ENCODE peak calls at places on chromosomes 16 and 17, in seven cellular contexts. R, A, F, U, G, I and O are unnamed samples.

GRCh38 chr17:81329927-81330883 is 35.1 kb upstream of the SLC38A10 start:
- DNase-seq in G (no peak), U (no peak), R (peak; percentile 84), I (no peak), F (no peak), A (no peak), O (no peak)

GRCh38 chr17:18026408-18026776 is 12.6 kb downstream of the ATPAF2 start:
- DNase-seq in I (no peak), R (no peak), A (peak; percentile 50), F (no peak), G (peak; percentile 49), U (peak; percentile 56), O (no peak)

GRCh38 chr16:89785523-89786155 is 30.8 kb downstream of the FANCA start:
- DNase-seq in R (no peak), U (no peak), A (no peak), G (no peak), I (no peak), F (no peak), O (no peak)

GRCh38 chr16:58970775-58971174 is 236.7 kb upstream of the GOT2 start:
- DNase-seq in R (no peak), G (no peak), F (no peak), U (no peak), I (no peak), A (peak; percentile 27), O (no peak)

GRCh38 chr17:4220655-4221054 is 43.1 kb downstream of the ANKFY1 start:
- DNase-seq in U (no peak), G (no peak), I (no peak), R (no peak), F (no peak), A (no peak), O (no peak)

GRCh38 chr16:88503374-88503770 is 50.3 kb downstream of the ZFPM1 start:
- DNase-seq in I (no peak), U (no peak), G (peak; percentile 39), F (no peak), A (no peak), R (no peak), O (no peak)

GRCh38 chr16:81266680-81267095 is 28.2 kb downstream of the BCO1 start:
- DNase-seq in F (no peak), G (no peak), I (no peak), A (no peak), R (no peak), U (no peak), O (no peak)

GRCh38 chr16:24668481-24669001 is 60.9 kb upstream of the TNRC6A start:
- DNase-seq in R (no peak), U (no peak), G (no peak), I (no peak), A (peak; percentile 36), F (no peak), O (no peak)

GRCh38 chr16:65618931-65619330 is 497.1 kb upstream of the CDH11 start:
- DNase-seq in F (no peak), U (no peak), A (no peak), G (no peak), R (no peak), I (no peak), O (no peak)

GRCh38 chr16:23679274-23679985 is 741 bp downstream of the PLK1 start:
- DNase-seq in R (no peak), I (no peak), A (no peak), U (no peak), G (peak; percentile 37), F (no peak), O (no peak)

GRCh38 chr16:69087161-69087581 is 18.3 kb upstream of the HAS3 start:
- DNase-seq in U (no peak), I (no peak), F (no peak), G (no peak), R (peak; percentile 76), A (no peak), O (no peak)

GRCh38 chr17:10036511-10037061 is 131.5 kb upstream of the RCVRN start:
- DNase-seq in I (no peak), R (peak; percentile 73), G (no peak), A (no peak), U (peak; percentile 86), F (no peak), O (no peak)

GRCh38 chr17:27477050-27477647 is 20.9 kb downstream of the KSR1 start:
- DNase-seq in F (no peak), R (no peak), I (no peak), G (no peak), U (no peak), A (no peak), O (no peak)

GRCh38 chr16:71360378-71360777 is 1.9 kb downstream of the CALB2 start:
- DNase-seq in U (no peak), R (no peak), F (no peak), G (peak; percentile 80), A (peak; percentile 69), I (no peak), O (no peak)

GRCh38 chr16:6864670-6865069 is 468.0 kb upstream of the RBFOX1 start:
- DNase-seq in U (no peak), G (no peak), F (no peak), A (no peak), I (no peak), R (no peak), O (no peak)

GRCh38 chr16:25065899-25066298 is 45.6 kb upstream of the LCMT1 start:
- DNase-seq in R (no peak), U (no peak), A (no peak), I (no peak), F (no peak), G (no peak), O (no peak)

GRCh38 chr17:50270430-50271172 is 3.7 kb upstream of the TMEM92 start:
- DNase-seq in U (no peak), G (peak; percentile 63), R (peak; percentile 73), A (no peak), F (peak; percentile 48), I (peak; percentile 73), O (peak; percentile 90)
- TF ChIP-seq CTCF in U (no peak), G (no peak), R (no peak), A (no peak), F (peak; percentile 12), I (no peak), O (peak; percentile 66)

DNA sequence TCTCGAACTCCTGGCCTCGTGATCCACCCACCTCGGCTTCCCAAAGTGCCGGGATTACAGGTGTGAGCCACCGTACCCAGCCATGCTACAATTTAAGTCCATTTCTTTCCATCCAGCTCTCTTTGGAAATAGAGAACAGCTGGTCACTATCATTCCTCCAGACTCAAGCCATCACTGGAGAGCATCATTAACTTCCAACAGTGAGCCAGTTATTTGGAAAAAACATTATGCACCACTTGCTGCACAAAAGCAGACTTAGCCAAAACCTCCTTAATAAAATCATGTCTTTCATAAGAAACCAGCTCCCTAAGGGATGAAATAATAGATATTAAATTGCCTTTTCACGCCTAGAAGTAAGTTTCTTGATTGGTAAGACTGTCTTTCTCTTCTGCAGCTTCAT is 18.0 kb downstream of the SLC39A11 start:
- DNase-seq in F (no peak), R (no peak), A (no peak), I (no peak), G (no peak), U (no peak), O (no peak)
- TF ChIP-seq CTCF in F (no peak), R (no peak), A (no peak), I (no peak), G (no peak), U (no peak), O (no peak)

GRCh38 chr16:29662000-29662728 is 883 bp upstream of the SPN start:
- DNase-seq in F (no peak), A (no peak), U (no peak), R (no peak), I (no peak), G (no peak), O (no peak)
- TF ChIP-seq CTCF in F (no peak), A (no peak), U (no peak), R (no peak), I (no peak), G (no peak), O (no peak)

GRCh38 chr16:67105251-67105650 is 4.5 kb upstream of the PHAF1 start:
- DNase-seq in R (no peak), F (no peak), U (no peak), A (no peak), G (no peak), I (no peak), O (no peak)

GRCh38 chr16:67104845-67105244 is 4.9 kb upstream of the PHAF1 start:
- DNase-seq in I (no peak), R (no peak), U (no peak), G (no peak), F (no peak), A (no peak), O (no peak)

GRCh38 chr16:67105881-67106280 is 3.9 kb upstream of the PHAF1 start:
- DNase-seq in A (no peak), U (no peak), I (no peak), G (no peak), R (no peak), F (no peak), O (no peak)

GRCh38 chr16:67101683-67102082 is 8.1 kb upstream of the PHAF1 start:
- DNase-seq in A (peak; percentile 11), U (no peak), R (no peak), I (no peak), G (no peak), F (no peak), O (no peak)

DNA sequence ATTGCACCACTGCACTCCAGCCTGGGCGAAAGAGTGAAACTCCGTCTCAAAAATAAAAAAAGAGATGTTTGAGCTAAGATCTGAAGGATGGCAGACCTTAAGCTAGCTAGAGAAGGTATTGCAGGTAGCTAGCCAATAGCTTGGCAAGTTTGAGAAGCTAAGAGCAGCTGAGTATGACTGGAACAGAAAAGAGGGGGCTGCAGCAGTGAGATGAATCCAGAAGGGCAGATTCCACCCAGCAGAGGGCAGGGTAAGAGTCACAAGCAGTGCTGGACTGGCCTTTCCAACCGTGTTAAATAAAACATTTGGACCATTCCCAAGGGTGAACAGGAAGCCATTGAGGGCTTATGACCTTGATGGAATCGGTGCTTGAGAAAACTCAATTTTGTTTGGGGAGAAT is 5.7 kb upstream of the PHAF1 start:
- DNase-seq in U (no peak), F (no peak), G (no peak), I (no peak), R (no peak), A (peak; percentile 2), O (no peak)
- TF ChIP-seq CTCF in U (peak; percentile 48), F (peak; percentile 24), G (peak; percentile 66), I (no peak), R (peak; percentile 27), A (peak; percentile 45), O (peak; percentile 68)

GRCh38 chr17:75619506-75620431 is 13.5 kb upstream of the SMIM5 start:
- DNase-seq in U (peak; percentile 21), A (no peak), G (no peak), I (no peak), R (no peak), F (peak; percentile 54), O (no peak)
- TF ChIP-seq CTCF in U (peak; percentile 51), A (peak; percentile 64), G (peak; percentile 79), I (no peak), R (peak; percentile 27), F (peak; percentile 21), O (peak; percentile 78)

GRCh38 chr17:45740553-45741330 is 43.4 kb upstream of the CRHR1 start:
- DNase-seq in G (peak; percentile 12), F (no peak), U (no peak), I (no peak), R (no peak), A (no peak), O (no peak)
- TF ChIP-seq CTCF in G (no peak), F (no peak), U (no peak), I (no peak), R (no peak), A (no peak), O (no peak)